ENCODE peak calls at places on chromosome 19, in ten cellular contexts. R, S, X, D, A, V, P, C, G and Z are unnamed samples.

GRCh38 chr19:42199440-42200115 is 17.9 kb downstream of the DEDD2 start:
- DNase-seq in R (no peak), S (no peak), X (no peak), D (no peak), A (no peak), V (peak), P (no peak), C (no peak), G (peak), Z (peak)

GRCh38 chr19:4671182-4671851 is 1.2 kb upstream of the MYDGF start:
- DNase-seq in R (no peak), S (no peak), X (no peak), D (no peak), A (no peak), V (no peak), P (no peak), C (no peak), G (no peak), Z (no peak)

GRCh38 chr19:10292206-10292788 is 2.5 kb downstream of the ICAM5 start:
- DNase-seq in R (peak), S (peak), X (peak), D (no peak), A (peak), V (peak), P (peak), C (no peak), G (no peak), Z (no peak)

GRCh38 chr19:10316229-10317044 is 622 bp upstream of the FDX2 start:
- DNase-seq in R (no peak), S (no peak), X (no peak), D (no peak), A (no peak), V (no peak), P (no peak), C (no peak), G (no peak), Z (no peak)

GRCh38 chr19:18776288-18776594 is 14.9 kb downstream of the COMP start:
- DNase-seq in R (no peak), S (no peak), X (no peak), D (no peak), A (peak), V (no peak), P (no peak), C (no peak), G (no peak), Z (no peak)

GRCh38 chr19:44993526-44993925 is 7.7 kb upstream of the RELB start:
- DNase-seq in R (no peak), S (no peak), X (no peak), D (no peak), A (no peak), V (no peak), P (no peak), C (no peak), G (no peak), Z (no peak)

GRCh38 chr19:31339405-31339804 is 9.8 kb downstream of the TSHZ3 start:
- DNase-seq in R (no peak), S (no peak), X (no peak), D (no peak), A (no peak), V (no peak), P (peak), C (no peak), G (no peak), Z (no peak)

GRCh38 chr19:41882568-41883462 is at the start of gene ARHGEF1:
- DNase-seq in R (peak), S (peak), X (peak), D (no peak), A (no peak), V (peak), P (peak), C (peak), G (peak), Z (peak)

GRCh38 chr19:28449803-28450202 is 763.1 kb downstream of the UQCRFS1 start:
- DNase-seq in R (no peak), S (no peak), X (no peak), D (no peak), A (no peak), V (no peak), P (no peak), C (no peak), G (no peak), Z (no peak)

GRCh38 chr19:11457115-11457514 is 21.7 kb downstream of the PRKCSH start:
- DNase-seq in R (no peak), S (no peak), X (peak), D (no peak), A (no peak), V (no peak), P (no peak), C (no peak), G (no peak), Z (no peak)

GRCh38 chr19:55310498-55310897 is 14.6 kb downstream of the TMEM150B start:
- DNase-seq in R (no peak), S (no peak), X (no peak), D (no peak), A (no peak), V (no peak), P (no peak), C (no peak), G (no peak), Z (no peak)

GRCh38 chr19:11092181-11092538 is 2.9 kb downstream of the LDLR start:
- DNase-seq in R (no peak), S (no peak), X (no peak), D (no peak), A (peak), V (no peak), P (no peak), C (peak), G (peak), Z (no peak)

GRCh38 chr19:47699360-47699917 is 13.8 kb upstream of the EHD2 start:
- DNase-seq in R (peak), S (peak), X (peak), D (no peak), A (no peak), V (peak), P (peak), C (peak), G (peak), Z (no peak)

GRCh38 chr19:2631213-2631821 is 71.2 kb downstream of the GNG7 start:
- DNase-seq in R (no peak), S (no peak), X (no peak), D (no peak), A (peak), V (no peak), P (no peak), C (no peak), G (no peak), Z (peak)

GRCh38 chr19:5306531-5306930 is 34.1 kb downstream of the PTPRS start:
- DNase-seq in R (no peak), S (no peak), X (no peak), D (no peak), A (no peak), V (no peak), P (no peak), C (no peak), G (no peak), Z (no peak)

GRCh38 chr19:10718205-10719196 is 622 bp downstream of the DNM2 start:
- DNase-seq in R (peak), S (no peak), X (peak), D (no peak), A (peak), V (peak), P (peak), C (no peak), G (peak), Z (no peak)

GRCh38 chr19:30225615-30226463 is 146.3 kb upstream of the ZNF536 start:
- DNase-seq in R (no peak), S (no peak), X (no peak), D (no peak), A (no peak), V (no peak), P (no peak), C (no peak), G (no peak), Z (no peak)

GRCh38 chr19:10419646-10420443 is 493 bp upstream of the PDE4A start:
- DNase-seq in R (no peak), S (peak), X (no peak), D (no peak), A (peak), V (peak), P (peak), C (no peak), G (no peak), Z (peak)

GRCh38 chr19:34416021-34416545 is 11.9 kb downstream of the PDCD2L start:
- DNase-seq in R (no peak), S (no peak), X (no peak), D (no peak), A (peak), V (no peak), P (no peak), C (no peak), G (no peak), Z (no peak)

GRCh38 chr19:4547303-4548237 is 7.7 kb upstream of the LRG1 start:
- DNase-seq in R (no peak), S (no peak), X (peak), D (no peak), A (no peak), V (no peak), P (no peak), C (no peak), G (no peak), Z (no peak)